ENCODE peak calls at places on chromosome 12, in seven cellular contexts. I, B, T, D, H, C and J are unnamed samples.

GRCh38 chr12:81668475-81668874 is 90.7 kb downstream of the PPFIA2 start:
- DNase-seq in B (peak; percentile 100), H (no peak), C (peak; percentile 87), I (no peak), T (no peak), D (peak; percentile 49), J (peak; percentile 63)

GRCh38 chr12:109098671-109099070 is 1.3 kb downstream of the UNG start:
- DNase-seq in T (peak; percentile 15), C (peak; percentile 11), D (no peak), I (no peak), H (no peak), B (peak; percentile 8), J (no peak)

GRCh38 chr12:24363177-24363754 is 413.8 kb upstream of the SOX5 start:
- DNase-seq in C (no peak), H (peak; percentile 67), D (no peak), I (no peak), B (no peak), T (no peak), J (no peak)

GRCh38 chr12:1993341-1993740 is 10.9 kb downstream of the DCP1B start:
- DNase-seq in I (no peak), C (peak; percentile 94), B (peak; percentile 93), T (no peak), D (no peak), H (no peak), J (peak; percentile 90)

GRCh38 chr12:3380200-3381020 is 110.6 kb upstream of the PRMT8 start:
- DNase-seq in D (no peak), T (no peak), C (no peak), H (no peak), B (no peak), I (no peak), J (peak; percentile 45)

GRCh38 chr12:53051881-53052412 is 2.1 kb downstream of the TNS2 start:
- DNase-seq in I (no peak), B (no peak), T (peak; percentile 20), H (no peak), D (no peak), C (no peak), J (no peak)

GRCh38 chr12:68630050-68630449 is 19.4 kb downstream of the RAP1B start:
- DNase-seq in I (peak; percentile 33), H (no peak), T (no peak), D (no peak), B (no peak), C (peak; percentile 46), J (no peak)

GRCh38 chr12:2739069-2739468 is 55.7 kb upstream of the FKBP4 start:
- DNase-seq in B (no peak), I (no peak), H (no peak), C (no peak), D (no peak), T (no peak), J (no peak)

GRCh38 chr12:115422845-115423545 is 739.0 kb upstream of the TBX3 start:
- DNase-seq in B (no peak), I (no peak), D (no peak), C (no peak), T (no peak), H (no peak), J (no peak)

GRCh38 chr12:124392271-124392990 is 97.5 kb downstream of the RFLNA start:
- DNase-seq in D (no peak), C (no peak), I (no peak), T (no peak), H (no peak), B (peak; percentile 61), J (peak; percentile 58)

GRCh38 chr12:48201091-48201490 is 2.0 kb downstream of the OR10AD1 start:
- DNase-seq in T (no peak), C (no peak), I (no peak), B (no peak), H (no peak), D (no peak), J (no peak)

GRCh38 chr12:65278576-65279386 is at the start of gene MSRB3:
- DNase-seq in T (peak; percentile 69), H (peak; percentile 77), C (peak; percentile 64), B (peak; percentile 67), D (peak; percentile 72), I (peak; percentile 38), J (peak; percentile 88)

GRCh38 chr12:106409898-106410297 is 52.4 kb downstream of the POLR3B start:
- DNase-seq in T (no peak), H (no peak), C (peak; percentile 26), D (no peak), B (peak; percentile 56), I (no peak), J (no peak)

GRCh38 chr12:68317047-68317667 is 15.0 kb downstream of the MDM1 start:
- DNase-seq in B (no peak), D (no peak), H (no peak), T (no peak), C (no peak), I (peak; percentile 57), J (peak; percentile 17)

GRCh38 chr12:65470261-65470660 is 191.8 kb downstream of the MSRB3 start:
- DNase-seq in C (no peak), H (no peak), T (no peak), D (no peak), I (no peak), B (no peak), J (peak; percentile 82)

GRCh38 chr12:82486524-82487235 is 128.4 kb downstream of the METTL25 start:
- DNase-seq in H (no peak), B (peak; percentile 47), I (no peak), D (no peak), T (no peak), C (peak; percentile 89), J (peak; percentile 38)

GRCh38 chr12:125356111-125356510 is 290.9 kb downstream of the AACS start:
- DNase-seq in H (no peak), D (no peak), T (no peak), I (no peak), C (no peak), B (no peak), J (no peak)

GRCh38 chr12:126114420-126114819 is 1049.2 kb downstream of the AACS start:
- DNase-seq in H (no peak), C (no peak), I (no peak), B (no peak), T (no peak), D (no peak), J (no peak)

GRCh38 chr12:39807043-39807442 is 187.4 kb upstream of the ABCD2 start:
- DNase-seq in T (no peak), H (no peak), D (no peak), B (no peak), C (no peak), I (no peak), J (no peak)

GRCh38 chr12:124503305-124503704 is 64.1 kb downstream of the NCOR2 start:
- DNase-seq in B (no peak), H (no peak), I (no peak), C (no peak), T (no peak), D (no peak), J (no peak)

GRCh38 chr12:115144425-115144824 is 460.4 kb upstream of the TBX3 start:
- DNase-seq in H (no peak), C (peak; percentile 14), I (no peak), D (no peak), T (no peak), B (no peak), J (no peak)

GRCh38 chr12:41100572-41100971 is 87.5 kb upstream of the PDZRN4 start:
- DNase-seq in C (no peak), H (no peak), D (no peak), T (no peak), B (no peak), I (no peak), J (no peak)

GRCh38 chr12:101697930-101698781 is 716 bp downstream of the CHPT1 start:
- DNase-seq in T (peak; percentile 23), B (peak; percentile 26), H (peak; percentile 80), C (peak; percentile 20), I (peak; percentile 38), D (peak; percentile 51), J (peak; percentile 29)

GRCh38 chr12:59637657-59638150 is 41.9 kb downstream of the SLC16A7 start:
- DNase-seq in C (no peak), T (no peak), B (no peak), H (no peak), D (no peak), I (no peak), J (no peak)

GRCh38 chr12:88947486-88948043 is 367.3 kb upstream of the KITLG start:
- DNase-seq in T (no peak), D (no peak), B (no peak), I (no peak), C (no peak), H (no peak), J (no peak)
- TF ChIP-seq CTCF in T (no peak), D (no peak), B (no peak), I (peak; percentile 21), C (no peak), H (no peak), J (peak; percentile 7)

GRCh38 chr12:6751767-6752166 is 1.2 kb downstream of the MLF2 start:
- DNase-seq in T (no peak), H (no peak), D (no peak), C (no peak), B (no peak), I (no peak), J (no peak)

GRCh38 chr12:6754406-6754805 is 1.5 kb upstream of the MLF2 start:
- DNase-seq in D (no peak), I (no peak), T (no peak), H (no peak), C (no peak), B (no peak), J (no peak)

GRCh38 chr12:6752181-6752930 is 585 bp downstream of the MLF2 start:
- DNase-seq in B (peak; percentile 29), T (peak; percentile 45), H (no peak), D (peak; percentile 57), C (peak; percentile 14), I (no peak), J (peak; percentile 76)

GRCh38 chr12:6752931-6753771 is at the start of gene MLF2:
- DNase-seq in D (peak; percentile 99), I (peak; percentile 98), C (peak; percentile 98), H (peak; percentile 97), T (peak; percentile 98), B (peak; percentile 98), J (peak; percentile 99)

DNA sequence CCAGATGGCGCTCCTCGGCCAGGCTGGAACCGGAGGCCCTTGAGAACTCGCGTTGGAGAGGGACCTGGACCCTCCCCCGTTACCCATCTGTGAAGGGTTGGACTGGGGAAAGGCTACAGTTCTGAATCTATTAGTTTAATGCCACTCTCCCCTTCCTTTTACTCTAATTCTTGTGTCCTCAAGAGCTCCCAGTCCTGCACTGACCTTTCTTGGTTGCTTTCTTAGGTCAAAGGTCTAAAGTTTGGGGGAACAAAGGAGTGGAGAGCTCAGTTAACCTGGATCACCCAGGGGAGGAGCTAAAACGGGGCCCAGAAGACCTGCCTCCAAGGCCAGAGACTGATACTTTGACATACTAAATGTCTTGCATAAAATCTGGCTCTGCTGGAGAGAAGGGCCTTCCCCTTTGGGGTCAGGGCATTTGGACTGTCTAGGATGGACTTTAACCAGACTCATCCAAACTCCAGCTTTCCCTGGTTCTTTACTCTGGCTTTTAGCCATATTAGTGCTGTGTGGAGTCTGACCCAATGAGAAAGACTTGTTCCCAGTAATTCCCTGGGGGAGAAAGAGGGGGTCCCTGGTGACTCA is 923 bp upstream of the MLF2 start:
- DNase-seq in I (peak; percentile 13), D (no peak), B (no peak), C (no peak), H (no peak), T (no peak), J (no peak)
- TF ChIP-seq CTCF in I (peak; percentile 95), D (no peak), B (no peak), C (no peak), H (no peak), T (peak; percentile 5), J (peak; percentile 93)

GRCh38 chr12:104653730-104654328 is 197.1 kb downstream of the CHST11 start:
- DNase-seq in C (no peak), B (no peak), I (no peak), H (no peak), D (no peak), T (no peak), J (no peak)
- TF ChIP-seq CTCF in C (peak; percentile 35), B (peak; percentile 22), I (peak; percentile 34), H (no peak), D (no peak), T (no peak), J (no peak)

GRCh38 chr12:80622271-80622670 is 85.2 kb upstream of the MYF6 start:
- DNase-seq in T (no peak), I (no peak), H (no peak), B (no peak), C (no peak), D (no peak), J (no peak)
- TF ChIP-seq CTCF in T (no peak), I (peak; percentile 28), H (no peak), B (peak; percentile 21), C (peak; percentile 22), D (no peak), J (no peak)